ENCODE peak calls at places on chromosomes 11 and 22, in six cellular contexts. H, V, P, U, X and N are unnamed samples.

GRCh38 chr11:86596861-86597632 is 75.4 kb downstream of the ME3 start:
- DNase-seq in H (no peak), U (peak; percentile 72), P (no peak), X (peak; percentile 52), V (no peak), N (no peak)

GRCh38 chr11:65355013-65355775 is 643 bp downstream of the TIGD3 start:
- DNase-seq in H (no peak), V (no peak), X (no peak), U (no peak), P (peak; percentile 53), N (no peak)

GRCh38 chr11:45880772-45881570 is 4.5 kb upstream of the MAPK8IP1 start:
- DNase-seq in P (no peak), U (no peak), X (no peak), H (no peak), V (peak; percentile 64), N (no peak)

GRCh38 chr22:50305658-50306566 is 1.5 kb downstream of the PLXNB2 start:
- DNase-seq in H (peak; percentile 85), U (peak; percentile 96), P (peak; percentile 57), V (peak; percentile 89), X (peak; percentile 86), N (peak; percentile 53)

GRCh38 chr11:7665473-7666291 is 7.6 kb downstream of the CYB5R2 start:
- DNase-seq in P (peak; percentile 67), V (peak; percentile 57), X (peak; percentile 63), H (peak; percentile 19), U (peak; percentile 90), N (peak; percentile 68)

GRCh38 chr11:115982666-115983065 is 478.5 kb upstream of the CADM1 start:
- DNase-seq in H (no peak), X (no peak), U (no peak), P (no peak), V (no peak), N (no peak)

GRCh38 chr11:102177974-102178631 is 67.9 kb downstream of the YAP1 start:
- DNase-seq in P (no peak), H (no peak), V (peak; percentile 88), U (no peak), X (no peak), N (no peak)

GRCh38 chr11:60563553-60564235 is 48.5 kb downstream of the MS4A13 start:
- DNase-seq in V (no peak), P (no peak), U (no peak), X (no peak), H (no peak), N (no peak)

GRCh38 chr11:35629914-35630313 is 11.7 kb downstream of the FJX1 start:
- DNase-seq in H (no peak), V (peak; percentile 97), X (no peak), U (peak; percentile 66), P (no peak), N (no peak)

GRCh38 chr22:36853407-36854099 is 7.3 kb upstream of the NCF4 start:
- DNase-seq in U (peak; percentile 72), H (no peak), V (peak; percentile 77), X (peak; percentile 50), P (peak; percentile 51), N (no peak)

GRCh38 chr11:46308632-46309419 is 31.4 kb downstream of the CREB3L1 start:
- DNase-seq in X (peak; percentile 78), V (peak; percentile 89), H (no peak), P (peak; percentile 78), U (peak; percentile 85), N (peak; percentile 67)

GRCh38 chr11:7603031-7603781 is 70.1 kb downstream of the CYB5R2 start:
- DNase-seq in U (no peak), P (no peak), X (no peak), H (no peak), V (no peak), N (no peak)

GRCh38 chr22:24744638-24745037 is 29.9 kb downstream of the PIWIL3 start:
- DNase-seq in H (no peak), V (no peak), U (no peak), X (no peak), P (peak; percentile 33), N (no peak)

GRCh38 chr22:40022536-40023225 is 27.9 kb downstream of the FAM83F start:
- DNase-seq in U (no peak), X (no peak), P (no peak), H (no peak), V (no peak), N (no peak)

GRCh38 chr11:19679952-19680823 is 32.4 kb upstream of the NAV2 start:
- DNase-seq in X (peak; percentile 96), H (peak; percentile 81), U (peak; percentile 98), V (peak; percentile 7), P (peak; percentile 25), N (peak; percentile 83)

GRCh38 chr11:12199231-12199948 is 89.0 kb downstream of the MICAL2 start:
- DNase-seq in X (no peak), V (no peak), P (peak; percentile 36), U (no peak), H (no peak), N (no peak)

GRCh38 chr11:12195773-12196172 is 85.4 kb downstream of the MICAL2 start:
- DNase-seq in V (no peak), H (no peak), P (no peak), X (no peak), U (peak; percentile 54), N (no peak)

GRCh38 chr11:12198261-12198925 is 88.0 kb downstream of the MICAL2 start:
- DNase-seq in V (no peak), U (peak; percentile 61), P (no peak), H (no peak), X (no peak), N (no peak)

GRCh38 chr11:12196335-12196734 is 85.9 kb downstream of the MICAL2 start:
- DNase-seq in P (no peak), H (no peak), X (no peak), U (peak; percentile 42), V (no peak), N (no peak)

GRCh38 chr11:12196862-12197261 is 86.5 kb downstream of the MICAL2 start:
- DNase-seq in P (no peak), V (no peak), U (peak; percentile 21), H (no peak), X (no peak), N (no peak)
- H3K4me3 ChIP-seq in P (no peak overlapping the region), V (no peak overlapping the region), U (no peak overlapping the region), H (no peak overlapping the region), X (no peak overlapping the region), N (no peak overlapping the region)

DNA sequence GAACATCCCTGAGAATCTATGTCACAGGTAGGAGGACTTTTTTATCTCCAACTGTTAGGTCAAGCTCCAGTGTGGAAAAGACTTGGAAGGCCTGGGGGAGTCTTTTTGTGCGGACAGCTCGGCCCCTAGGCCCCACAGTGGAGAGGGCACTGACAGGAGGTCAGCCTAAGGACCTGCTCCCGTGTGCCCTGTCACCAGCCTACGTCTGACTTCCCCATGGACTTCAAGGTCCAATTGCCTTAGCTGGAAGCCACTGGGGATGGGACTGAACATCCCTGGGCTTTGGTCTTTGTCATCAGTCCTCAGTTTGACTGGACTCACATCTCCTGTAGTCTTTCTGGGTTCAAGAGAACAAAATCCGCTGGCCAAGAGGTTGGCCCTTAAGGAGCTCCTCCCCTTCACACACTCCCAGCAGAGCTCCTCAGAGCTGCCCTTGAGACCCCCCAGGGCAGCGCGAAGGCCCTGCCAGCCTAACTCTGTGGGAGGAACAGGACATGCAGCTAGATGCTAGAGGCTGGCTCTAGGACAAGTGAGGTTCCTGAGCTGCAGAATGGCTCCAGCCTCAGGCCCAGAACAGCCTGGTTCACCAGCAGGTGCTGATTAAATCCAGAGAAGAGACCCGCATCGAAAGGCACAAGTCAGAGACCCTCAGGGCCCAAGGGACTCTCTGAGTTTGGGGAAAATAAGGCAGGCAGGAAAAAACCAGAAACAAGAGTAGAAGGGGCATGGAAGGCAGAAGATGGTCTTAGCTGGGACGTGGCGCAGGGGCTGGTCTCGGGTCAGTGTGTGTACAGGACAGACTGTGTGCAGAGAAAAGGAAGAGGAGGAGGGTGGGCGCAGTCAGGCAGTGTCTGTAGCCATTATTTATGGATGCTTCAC is 31.6 kb downstream of the PPP2R1B start:
- DNase-seq in X (no peak), V (no peak), H (no peak), P (no peak), U (no peak), N (no peak)
- H3K4me3 ChIP-seq in X (peak overlapping the region; percentile 45), V (no peak overlapping the region), H (peak overlapping the region; percentile 15), P (no peak overlapping the region), U (peak overlapping the region; percentile 29), N (peak overlapping the region; percentile 56)

GRCh38 chr11:2390871-2391662 is 9.5 kb upstream of the TSSC4 start:
- DNase-seq in V (peak; percentile 37), H (no peak), P (no peak), U (peak; percentile 79), X (no peak), N (no peak)
- H3K4me3 ChIP-seq in V (no peak overlapping the region), H (no peak overlapping the region), P (no peak overlapping the region), U (no peak overlapping the region), X (no peak overlapping the region), N (no peak overlapping the region)

DNA sequence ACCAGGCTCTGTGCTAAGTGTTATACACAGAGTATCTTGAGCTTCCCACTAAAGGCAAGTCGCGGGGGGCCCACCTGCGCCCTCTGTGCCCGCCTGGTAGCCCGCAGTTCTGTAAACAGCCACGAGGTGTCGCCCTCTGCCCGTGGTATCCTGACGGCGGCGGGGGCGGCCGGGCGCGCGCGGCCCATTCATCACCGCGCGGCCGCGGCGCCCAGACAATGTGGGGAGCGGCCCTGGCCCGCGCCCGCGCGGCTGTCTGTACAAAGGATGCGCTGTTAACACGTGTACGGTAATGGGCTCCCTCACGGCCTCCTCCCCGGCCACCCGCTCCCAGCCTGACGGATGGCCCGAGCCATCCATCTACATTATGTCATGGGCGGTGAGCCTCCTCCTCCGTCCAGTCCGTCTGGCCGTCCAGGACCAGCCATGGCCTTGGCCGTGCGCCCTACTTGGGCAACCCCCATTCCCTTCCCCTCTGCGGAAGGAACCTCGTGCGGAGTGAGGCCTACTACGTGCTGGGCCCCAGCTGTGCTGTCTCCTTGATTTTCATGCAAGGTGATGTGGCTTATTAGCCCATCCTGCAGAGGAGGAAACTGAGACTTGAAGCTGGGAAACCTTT is 99.4 kb downstream of the MIAT start:
- DNase-seq in X (peak; percentile 30), V (peak; percentile 69), U (peak; percentile 78), H (peak; percentile 15), P (peak; percentile 63), N (peak; percentile 40)
- H3K4me3 ChIP-seq in X (peak overlapping the region; percentile 31), V (no peak overlapping the region), U (peak overlapping the region; percentile 51), H (peak overlapping the region; percentile 69), P (no peak overlapping the region), N (peak overlapping the region; percentile 10)

GRCh38 chr22:23359583-23360123 is 179.3 kb downstream of the BCR start:
- DNase-seq in V (no peak), X (no peak), U (no peak), H (no peak), P (no peak), N (no peak)

GRCh38 chr22:23353696-23354095 is 173.4 kb downstream of the BCR start:
- DNase-seq in P (no peak), V (no peak), X (no peak), U (no peak), H (no peak), N (no peak)

GRCh38 chr22:23356094-23356493 is 175.8 kb downstream of the BCR start:
- DNase-seq in H (no peak), U (no peak), X (no peak), P (no peak), V (no peak), N (no peak)

GRCh38 chr22:23353004-23353403 is 172.7 kb downstream of the BCR start:
- DNase-seq in X (no peak), P (no peak), U (no peak), H (no peak), V (no peak), N (no peak)

DNA sequence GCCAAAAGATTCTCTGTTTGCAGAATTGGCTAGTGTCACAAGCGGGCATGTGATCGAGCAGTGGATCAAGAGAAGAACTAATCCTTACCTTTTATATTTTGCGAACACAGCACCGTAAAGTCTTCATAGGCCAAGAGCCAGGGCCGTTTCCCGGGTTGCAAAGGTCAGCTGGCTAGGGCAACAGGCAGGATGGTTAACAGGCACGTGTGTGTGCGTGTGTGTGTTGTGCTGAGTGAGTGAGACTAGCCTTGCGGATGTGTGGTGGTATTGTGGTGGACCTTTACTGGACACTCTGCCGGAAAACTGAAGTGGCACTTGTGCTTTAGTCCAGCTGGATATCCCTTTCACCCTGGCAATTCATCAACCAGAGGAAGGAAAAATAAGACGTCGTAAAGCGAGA is 176.7 kb downstream of the BCR start:
- DNase-seq in H (no peak), X (no peak), P (no peak), V (no peak), U (no peak), N (no peak)
- H3K4me3 ChIP-seq in H (no peak overlapping the region), X (no peak overlapping the region), P (no peak overlapping the region), V (no peak overlapping the region), U (no peak overlapping the region), N (no peak overlapping the region)